ENCODE peak calls at places on chromosome 16, in eight cellular contexts. One of them, this sample, is unnamed.

GRCh38 chr16:49491736-49492089 is 118.1 kb downstream of the C16orf78 start:
- DNase-seq in type B pancreatic cell: no peak
- DNase-seq in lung microvascular endothelial cell: no peak
- DNase-seq in HAP-1: no peak
- DNase-seq in KG1: no peak
- DNase-seq in neural crest cell: peak; percentile 8
- DNase-seq in amniotic stem cell: no peak
- DNase-seq in adrenal gland: peak; percentile 66
- DNase-seq in this sample: no peak

GRCh38 chr16:8850279-8850885 is 18.4 kb downstream of the CARHSP1 start:
- DNase-seq in type B pancreatic cell: no peak
- DNase-seq in lung microvascular endothelial cell: peak; percentile 95
- DNase-seq in HAP-1: no peak
- DNase-seq in KG1: peak; percentile 50
- DNase-seq in neural crest cell: no peak
- DNase-seq in amniotic stem cell: no peak
- DNase-seq in adrenal gland: peak; percentile 81
- DNase-seq in this sample: peak; percentile 64

GRCh38 chr16:1464196-1464893 is 10.5 kb downstream of the CLCN7 start:
- DNase-seq in type B pancreatic cell: peak; percentile 66
- DNase-seq in lung microvascular endothelial cell: no peak
- DNase-seq in HAP-1: no peak
- DNase-seq in KG1: no peak
- DNase-seq in neural crest cell: no peak
- DNase-seq in amniotic stem cell: no peak
- DNase-seq in adrenal gland: no peak
- DNase-seq in this sample: no peak

GRCh38 chr16:77434365-77435239 is at the start of gene ADAMTS18:
- DNase-seq in type B pancreatic cell: no peak
- DNase-seq in lung microvascular endothelial cell: peak; percentile 33
- DNase-seq in HAP-1: no peak
- DNase-seq in KG1: no peak
- DNase-seq in neural crest cell: no peak
- DNase-seq in amniotic stem cell: no peak
- DNase-seq in adrenal gland: no peak
- DNase-seq in this sample: no peak

GRCh38 chr16:84738255-84739038 is 38.6 kb downstream of the USP10 start:
- DNase-seq in type B pancreatic cell: no peak
- DNase-seq in lung microvascular endothelial cell: peak; percentile 89
- DNase-seq in HAP-1: peak; percentile 47
- DNase-seq in KG1: peak; percentile 66
- DNase-seq in neural crest cell: peak; percentile 74
- DNase-seq in amniotic stem cell: peak; percentile 30
- DNase-seq in adrenal gland: peak; percentile 84
- DNase-seq in this sample: peak; percentile 36

GRCh38 chr16:65294154-65294553 is 172.3 kb upstream of the CDH11 start:
- DNase-seq in type B pancreatic cell: no peak
- DNase-seq in lung microvascular endothelial cell: no peak
- DNase-seq in HAP-1: no peak
- DNase-seq in KG1: no peak
- DNase-seq in neural crest cell: no peak
- DNase-seq in amniotic stem cell: no peak
- DNase-seq in adrenal gland: no peak
- DNase-seq in this sample: no peak

GRCh38 chr16:80604600-80605355 is 64.0 kb downstream of the DYNLRB2 start:
- DNase-seq in type B pancreatic cell: no peak
- DNase-seq in lung microvascular endothelial cell: no peak
- DNase-seq in HAP-1: no peak
- DNase-seq in KG1: no peak
- DNase-seq in neural crest cell: no peak
- DNase-seq in amniotic stem cell: no peak
- DNase-seq in adrenal gland: no peak
- DNase-seq in this sample: no peak

GRCh38 chr16:22623351-22623781 is 112.7 kb downstream of the NPIPB5 start:
- DNase-seq in type B pancreatic cell: no peak
- DNase-seq in lung microvascular endothelial cell: no peak
- DNase-seq in HAP-1: no peak
- DNase-seq in KG1: no peak
- DNase-seq in neural crest cell: no peak
- DNase-seq in amniotic stem cell: no peak
- DNase-seq in adrenal gland: no peak
- DNase-seq in this sample: peak; percentile 17

GRCh38 chr16:12340151-12340733 is 363.7 kb downstream of the SNX29 start:
- DNase-seq in type B pancreatic cell: no peak
- DNase-seq in lung microvascular endothelial cell: peak; percentile 57
- DNase-seq in HAP-1: no peak
- DNase-seq in KG1: no peak
- DNase-seq in neural crest cell: no peak
- DNase-seq in amniotic stem cell: no peak
- DNase-seq in adrenal gland: no peak
- DNase-seq in this sample: peak; percentile 43

GRCh38 chr16:10736926-10737625 is 6.6 kb upstream of the NUBP1 start:
- DNase-seq in type B pancreatic cell: peak; percentile 66
- DNase-seq in lung microvascular endothelial cell: peak; percentile 61
- DNase-seq in HAP-1: peak; percentile 62
- DNase-seq in KG1: peak; percentile 67
- DNase-seq in neural crest cell: peak; percentile 62
- DNase-seq in amniotic stem cell: peak; percentile 9
- DNase-seq in adrenal gland: peak; percentile 81
- DNase-seq in this sample: no peak

GRCh38 chr16:50059111-50059510 is 6.7 kb upstream of the HEATR3 start:
- DNase-seq in type B pancreatic cell: no peak
- DNase-seq in lung microvascular endothelial cell: no peak
- DNase-seq in HAP-1: no peak
- DNase-seq in KG1: no peak
- DNase-seq in neural crest cell: no peak
- DNase-seq in amniotic stem cell: no peak
- DNase-seq in adrenal gland: no peak
- DNase-seq in this sample: no peak

GRCh38 chr16:21589551-21589950 is 9.8 kb upstream of the METTL9 start:
- DNase-seq in type B pancreatic cell: no peak
- DNase-seq in lung microvascular endothelial cell: no peak
- DNase-seq in HAP-1: no peak
- DNase-seq in KG1: no peak
- DNase-seq in neural crest cell: no peak
- DNase-seq in amniotic stem cell: no peak
- DNase-seq in adrenal gland: no peak
- DNase-seq in this sample: no peak

GRCh38 chr16:89324056-89325010 is 106.8 kb downstream of the ZNF778 start:
- DNase-seq in type B pancreatic cell: no peak
- DNase-seq in lung microvascular endothelial cell: peak; percentile 88
- DNase-seq in HAP-1: no peak
- DNase-seq in KG1: no peak
- DNase-seq in neural crest cell: no peak
- DNase-seq in amniotic stem cell: no peak
- DNase-seq in adrenal gland: no peak
- DNase-seq in this sample: peak; percentile 82

GRCh38 chr16:89357460-89357859 is 132.9 kb downstream of the ANKRD11 start:
- DNase-seq in type B pancreatic cell: no peak
- DNase-seq in lung microvascular endothelial cell: no peak
- DNase-seq in HAP-1: no peak
- DNase-seq in KG1: no peak
- DNase-seq in neural crest cell: peak; percentile 27
- DNase-seq in amniotic stem cell: no peak
- DNase-seq in adrenal gland: no peak
- DNase-seq in this sample: no peak

GRCh38 chr16:46982335-46982734 is 8.9 kb upstream of the DNAJA2 start:
- DNase-seq in type B pancreatic cell: no peak
- DNase-seq in lung microvascular endothelial cell: no peak
- DNase-seq in HAP-1: no peak
- DNase-seq in KG1: no peak
- DNase-seq in neural crest cell: no peak
- DNase-seq in amniotic stem cell: no peak
- DNase-seq in adrenal gland: no peak
- DNase-seq in this sample: no peak

GRCh38 chr16:72172105-72173034 is at the start of gene PMFBP1:
- DNase-seq in type B pancreatic cell: no peak
- DNase-seq in lung microvascular endothelial cell: peak; percentile 95
- DNase-seq in HAP-1: no peak
- DNase-seq in KG1: peak; percentile 49
- DNase-seq in neural crest cell: no peak
- DNase-seq in amniotic stem cell: no peak
- DNase-seq in adrenal gland: peak; percentile 57
- DNase-seq in this sample: peak; percentile 44

GRCh38 chr16:16788004-16788403 is 409.1 kb downstream of the NPIPA7 start:
- DNase-seq in type B pancreatic cell: no peak
- DNase-seq in lung microvascular endothelial cell: no peak
- DNase-seq in HAP-1: no peak
- DNase-seq in KG1: no peak
- DNase-seq in neural crest cell: no peak
- DNase-seq in amniotic stem cell: no peak
- DNase-seq in adrenal gland: no peak
- DNase-seq in this sample: no peak